ENCODE peak calls at places on chromosomes 1 and 21, in four cellular contexts. One of them, this sample, is unnamed. For H3K36me3 and H3K27me3, the result is how much of the 10 kb centered on the place peaks cover.

GRCh38 chr1:161177936-161178244 is 583 bp upstream of the B4GALT3 start:
- DNase-seq in HCT116: no peak
- DNase-seq in adipocyte: no peak
- DNase-seq in ovary: no peak
- DNase-seq in this sample: no peak

GRCh38 chr1:212981571-212982328 is 31.4 kb downstream of the VASH2 start:
- DNase-seq in HCT116: no peak
- DNase-seq in ovary: no peak
- DNase-seq in adipocyte: no peak
- DNase-seq in this sample: no peak

GRCh38 chr1:39827201-39827600 is 38.5 kb upstream of the BMP8B start:
- DNase-seq in adipocyte: no peak
- DNase-seq in HCT116: no peak
- DNase-seq in ovary: no peak
- DNase-seq in this sample: no peak

GRCh38 chr1:88847618-88848017 is 43.7 kb downstream of the GTF2B start:
- DNase-seq in HCT116: no peak
- DNase-seq in ovary: no peak
- DNase-seq in adipocyte: no peak
- DNase-seq in this sample: no peak

GRCh38 chr1:186303911-186304310 is 71.1 kb downstream of the TPR start:
- DNase-seq in ovary: no peak
- DNase-seq in HCT116: no peak
- DNase-seq in adipocyte: no peak
- DNase-seq in this sample: no peak

GRCh38 chr1:193388165-193388564 is 201.8 kb upstream of the B3GALT2 start:
- DNase-seq in ovary: no peak
- DNase-seq in HCT116: no peak
- DNase-seq in adipocyte: no peak
- DNase-seq in this sample: no peak

GRCh38 chr1:58003059-58003458 is 543.5 kb downstream of the OMA1 start:
- DNase-seq in adipocyte: no peak
- DNase-seq in ovary: no peak
- DNase-seq in HCT116: no peak
- DNase-seq in this sample: no peak

GRCh38 chr1:23282967-23283366 is 61.1 kb downstream of the HNRNPR start:
- DNase-seq in ovary: no peak
- DNase-seq in adipocyte: peak
- DNase-seq in HCT116: no peak
- DNase-seq in this sample: no peak

GRCh38 chr1:48776400-48777218 is at the start of gene BEND5:
- DNase-seq in adipocyte: peak
- DNase-seq in HCT116: no peak
- DNase-seq in ovary: peak
- DNase-seq in this sample: no peak

GRCh38 chr1:84122780-84123382 is 21.2 kb upstream of the PRKACB start:
- DNase-seq in adipocyte: peak
- DNase-seq in HCT116: no peak
- DNase-seq in ovary: no peak
- DNase-seq in this sample: peak

GRCh38 chr1:42939216-42939615 is 19.5 kb downstream of the SLC2A1 start:
- DNase-seq in HCT116: no peak
- DNase-seq in adipocyte: no peak
- DNase-seq in ovary: no peak
- DNase-seq in this sample: no peak

GRCh38 chr1:64757213-64757612 is 12.3 kb downstream of the RAVER2 start:
- DNase-seq in ovary: no peak
- DNase-seq in adipocyte: no peak
- DNase-seq in HCT116: no peak
- DNase-seq in this sample: no peak

GRCh38 chr1:43444151-43444826 is 9.4 kb downstream of the HYI start:
- DNase-seq in adipocyte: no peak
- DNase-seq in HCT116: no peak
- DNase-seq in ovary: no peak
- DNase-seq in this sample: no peak

DNA sequence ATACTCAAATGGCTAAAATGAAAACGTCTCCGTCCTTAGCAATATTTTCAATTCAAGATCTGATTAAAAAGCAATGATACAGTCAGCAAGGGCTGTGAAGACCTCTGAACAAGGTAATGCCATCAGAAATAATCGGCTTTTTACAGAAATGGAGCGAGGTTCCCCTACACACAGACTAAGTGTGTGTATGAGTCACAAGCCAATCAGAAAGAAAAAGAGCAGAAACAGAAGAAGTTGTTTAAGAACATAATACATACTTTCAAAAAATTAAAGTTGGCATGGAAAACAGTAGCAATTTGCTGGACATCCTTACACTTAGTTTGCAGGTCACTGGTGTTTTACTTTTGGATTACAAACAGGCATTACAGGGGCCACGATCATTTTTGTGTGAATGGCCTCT is 349.9 kb upstream of the RUNX1 start:
- DNase-seq in HCT116: no peak
- DNase-seq in ovary: no peak
- DNase-seq in adipocyte: peak
- DNase-seq in this sample: no peak
- H3K4me3 ChIP-seq in HCT116: no peak
- H3K4me3 ChIP-seq in ovary: no peak
- H3K4me3 ChIP-seq in adipocyte: peak
- H3K4me3 ChIP-seq in this sample: no peak

GRCh38 chr1:179677882-179678281 is 65.2 kb upstream of the FAM163A start:
- DNase-seq in adipocyte: no peak
- DNase-seq in HCT116: no peak
- DNase-seq in ovary: no peak
- DNase-seq in this sample: no peak
- H3K36me3 ChIP-seq in adipocyte: under half
- H3K36me3 ChIP-seq in HCT116: under half
- H3K36me3 ChIP-seq in ovary: under half
- H3K36me3 ChIP-seq in this sample: under half

GRCh38 chr21:42829954-42830353 is 49.4 kb downstream of the WDR4 start:
- DNase-seq in HCT116: no peak
- DNase-seq in ovary: no peak
- DNase-seq in adipocyte: no peak
- DNase-seq in this sample: peak
- H3K27me3 ChIP-seq in HCT116: under half
- H3K27me3 ChIP-seq in ovary: under half
- H3K27me3 ChIP-seq in adipocyte: under half
- H3K27me3 ChIP-seq in this sample: under half

GRCh38 chr1:99246152-99246551 is 18.1 kb upstream of the PLPPR4 start:
- DNase-seq in HCT116: no peak
- DNase-seq in adipocyte: no peak
- DNase-seq in ovary: no peak
- DNase-seq in this sample: no peak
- H3K4me3 ChIP-seq in HCT116: no peak
- H3K4me3 ChIP-seq in adipocyte: no peak
- H3K4me3 ChIP-seq in ovary: no peak
- H3K4me3 ChIP-seq in this sample: no peak

GRCh38 chr1:60995093-60995492 is 87.3 kb upstream of the NFIA start:
- DNase-seq in adipocyte: no peak
- DNase-seq in HCT116: no peak
- DNase-seq in ovary: no peak
- DNase-seq in this sample: no peak
- H3K36me3 ChIP-seq in adipocyte: under half
- H3K36me3 ChIP-seq in HCT116: under half
- H3K36me3 ChIP-seq in ovary: under half
- H3K36me3 ChIP-seq in this sample: under half

GRCh38 chr1:1963570-1963969 is 40.0 kb downstream of the CFAP74 start:
- DNase-seq in adipocyte: no peak
- DNase-seq in ovary: no peak
- DNase-seq in HCT116: no peak
- DNase-seq in this sample: no peak

GRCh38 chr1:1962752-1963151 is 40.8 kb downstream of the CFAP74 start:
- DNase-seq in ovary: no peak
- DNase-seq in HCT116: no peak
- DNase-seq in adipocyte: no peak
- DNase-seq in this sample: no peak

GRCh38 chr1:1966086-1966740 is 37.4 kb downstream of the CFAP74 start:
- DNase-seq in ovary: no peak
- DNase-seq in HCT116: no peak
- DNase-seq in adipocyte: no peak
- DNase-seq in this sample: no peak

GRCh38 chr1:1965546-1965945 is 38.0 kb downstream of the CFAP74 start:
- DNase-seq in ovary: no peak
- DNase-seq in HCT116: no peak
- DNase-seq in adipocyte: no peak
- DNase-seq in this sample: no peak

GRCh38 chr1:1964811-1965210 is 38.8 kb downstream of the CFAP74 start:
- DNase-seq in HCT116: no peak
- DNase-seq in ovary: no peak
- DNase-seq in adipocyte: no peak
- DNase-seq in this sample: no peak
- H3K27me3 ChIP-seq in HCT116: under half
- H3K27me3 ChIP-seq in ovary: under half
- H3K27me3 ChIP-seq in adipocyte: under half
- H3K27me3 ChIP-seq in this sample: half or more

DNA sequence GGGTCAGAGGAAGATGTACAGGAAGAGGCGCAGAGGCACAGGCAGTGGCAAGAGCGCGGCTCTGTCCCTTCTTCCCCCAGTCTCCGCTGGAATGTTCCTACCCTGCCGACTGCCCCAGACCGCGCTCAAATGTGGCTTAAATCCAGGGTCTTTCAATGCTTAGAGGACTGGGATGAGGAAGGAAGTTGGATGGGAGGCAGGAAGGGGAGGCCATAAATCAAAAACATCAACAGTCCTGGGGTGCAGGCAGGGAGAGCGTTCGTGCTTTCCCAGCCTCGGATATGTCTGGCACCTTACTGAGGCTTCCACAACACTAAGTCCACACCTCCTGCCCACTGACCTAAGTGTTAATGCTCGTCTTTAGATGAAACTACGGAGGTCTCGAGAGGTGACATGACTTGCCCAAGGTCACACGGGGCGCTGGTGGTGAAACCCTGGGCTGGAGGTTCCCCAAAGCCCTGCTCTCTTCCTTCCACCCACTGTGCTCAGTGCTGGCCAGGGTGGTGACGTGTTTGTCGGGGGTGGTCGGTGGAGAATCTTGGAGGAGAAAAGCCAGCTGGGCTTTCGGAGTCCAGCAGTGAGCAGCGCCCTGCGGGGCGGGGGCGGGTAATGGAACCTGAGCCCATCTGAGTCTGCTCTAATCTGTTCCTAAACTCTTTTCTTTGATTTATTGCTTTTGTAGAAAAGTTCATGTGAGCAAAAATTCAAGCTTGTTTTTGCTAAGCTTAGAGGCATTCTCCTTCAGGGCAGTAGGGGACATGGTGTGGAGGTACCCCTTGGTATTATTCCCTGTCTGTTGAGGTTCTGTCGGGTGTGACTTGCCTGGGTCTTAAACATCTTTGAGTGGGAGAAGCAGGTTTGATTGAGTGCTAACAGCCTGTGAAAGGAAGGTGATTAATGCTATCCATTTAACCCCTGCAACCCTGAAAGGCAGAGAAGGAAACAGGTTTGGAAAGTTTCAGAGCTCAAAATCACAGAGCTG is 725 bp downstream of the CDA start:
- DNase-seq in ovary: peak
- DNase-seq in HCT116: no peak
- DNase-seq in adipocyte: no peak
- DNase-seq in this sample: no peak
- H3K4me3 ChIP-seq in ovary: no peak
- H3K4me3 ChIP-seq in HCT116: peak
- H3K4me3 ChIP-seq in adipocyte: peak
- H3K4me3 ChIP-seq in this sample: no peak

DNA sequence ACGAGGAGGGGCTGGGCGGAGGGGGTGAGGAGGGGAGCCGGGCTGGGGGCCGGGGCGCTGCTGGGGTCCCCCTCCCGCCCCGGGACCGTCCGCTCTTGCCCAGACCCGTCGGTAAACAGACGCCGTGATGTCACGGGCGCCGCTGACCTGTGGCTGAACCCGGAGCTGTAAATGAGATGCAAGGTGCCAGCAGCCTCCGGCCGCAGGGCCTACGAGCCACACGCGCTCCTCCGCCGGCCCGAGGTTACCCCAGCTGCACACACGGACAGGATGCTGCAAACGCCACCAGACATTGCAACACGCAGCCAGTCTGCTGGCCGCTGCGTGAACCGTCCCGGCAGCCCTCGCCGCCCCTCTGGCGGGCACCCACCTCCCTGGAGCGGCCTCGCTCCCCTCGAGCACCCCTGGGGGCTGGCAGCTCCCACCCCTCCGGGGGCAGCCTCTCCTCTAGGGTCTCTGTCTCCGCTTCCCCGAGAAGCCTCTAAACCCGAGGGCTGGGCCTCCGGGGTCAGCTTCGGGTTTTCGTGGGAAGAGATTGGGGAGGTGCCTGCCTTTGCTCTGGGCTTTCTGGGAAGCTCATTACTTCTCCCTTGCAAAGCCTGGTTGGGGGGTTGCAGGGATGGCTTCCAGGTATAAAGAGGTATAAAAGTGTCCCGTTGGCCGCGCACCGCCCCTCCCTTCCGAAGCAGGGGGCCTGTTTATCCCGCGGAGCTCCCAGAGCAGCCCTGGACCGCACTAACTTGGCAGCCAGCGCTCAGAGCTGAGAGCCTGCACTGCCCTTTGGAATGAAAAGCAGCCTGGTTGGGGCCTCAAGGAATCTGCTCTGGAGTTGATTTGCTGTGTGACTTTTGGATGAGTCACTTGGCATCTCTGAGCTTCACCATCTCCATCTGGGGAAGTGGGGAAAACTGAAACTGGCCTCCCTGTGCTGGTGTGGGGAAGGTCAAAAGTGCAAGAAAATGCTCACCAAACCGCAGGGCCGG is 21.9 kb downstream of the DHRS3 start:
- DNase-seq in HCT116: no peak
- DNase-seq in ovary: peak
- DNase-seq in adipocyte: peak
- DNase-seq in this sample: peak
- H3K36me3 ChIP-seq in HCT116: under half
- H3K36me3 ChIP-seq in ovary: under half
- H3K36me3 ChIP-seq in adipocyte: under half
- H3K36me3 ChIP-seq in this sample: under half

DNA sequence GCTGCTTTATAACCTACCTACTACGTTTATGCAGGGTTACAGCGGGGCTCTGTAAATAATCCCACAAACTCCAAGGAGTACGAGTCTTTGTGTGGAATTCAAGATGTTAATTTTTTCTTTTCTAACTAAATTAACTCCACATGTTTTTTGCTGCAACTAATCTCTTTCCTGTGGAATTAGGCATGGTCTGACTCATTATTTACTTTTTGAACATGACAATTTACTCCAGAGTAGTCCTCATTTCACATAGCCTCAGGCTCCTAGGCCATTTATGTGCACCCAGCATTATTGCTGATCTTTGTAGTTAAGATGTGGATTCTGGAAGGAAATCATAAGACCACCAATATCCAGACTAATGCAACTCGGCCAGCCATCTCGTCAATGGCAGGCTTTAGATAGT is 784.9 kb downstream of the LTN1 start:
- DNase-seq in ovary: no peak
- DNase-seq in HCT116: no peak
- DNase-seq in adipocyte: peak
- DNase-seq in this sample: peak
- H3K27me3 ChIP-seq in ovary: under half
- H3K27me3 ChIP-seq in HCT116: under half
- H3K27me3 ChIP-seq in adipocyte: under half
- H3K27me3 ChIP-seq in this sample: under half